ENCODE peak calls at places on chromosome 2, in five cellular contexts. V, Y, L, M and I are unnamed samples.

GRCh38 chr2:2648094-2648493 is 317.0 kb upstream of the MYT1L start:
- DNase-seq in V (no peak), Y (no peak), L (no peak), M (no peak), I (no peak)

GRCh38 chr2:33321236-33321731 is 155.2 kb upstream of the RASGRP3 start:
- DNase-seq in V (peak; percentile 76), Y (no peak), L (no peak), M (no peak), I (peak; percentile 67)

GRCh38 chr2:207475546-207475945 is 54.2 kb upstream of the CREB1 start:
- DNase-seq in V (no peak), Y (no peak), L (no peak), M (no peak), I (no peak)

GRCh38 chr2:16654775-16655456 is 10.7 kb downstream of the CYRIA start:
- DNase-seq in V (no peak), Y (no peak), L (no peak), M (no peak), I (no peak)

GRCh38 chr2:102286041-102286440 is 25.3 kb upstream of the IL1RL1 start:
- DNase-seq in V (no peak), Y (no peak), L (no peak), M (no peak), I (no peak)

GRCh38 chr2:23480991-23481797 is 96.2 kb downstream of the KLHL29 start:
- DNase-seq in V (peak; percentile 59), Y (peak; percentile 54), L (peak; percentile 55), M (no peak), I (peak; percentile 24)

GRCh38 chr2:65053199-65053598 is 3.0 kb upstream of the CEP68 start:
- DNase-seq in V (no peak), Y (no peak), L (no peak), M (no peak), I (no peak)

GRCh38 chr2:43251171-43251731 is 24.8 kb upstream of the ZFP36L2 start:
- DNase-seq in V (peak; percentile 65), Y (no peak), L (no peak), M (no peak), I (no peak)

GRCh38 chr2:62597323-62597722 is 91.3 kb upstream of the TMEM17 start:
- DNase-seq in V (peak; percentile 32), Y (no peak), L (no peak), M (no peak), I (peak; percentile 64)

GRCh38 chr2:43306197-43306596 is 79.8 kb upstream of the ZFP36L2 start:
- DNase-seq in V (no peak), Y (no peak), L (no peak), M (no peak), I (no peak)

GRCh38 chr2:162317910-162318279 is 589 bp downstream of the IFIH1 start:
- DNase-seq in V (peak; percentile 8), Y (no peak), L (peak; percentile 16), M (peak; percentile 33), I (no peak)

GRCh38 chr2:215773728-215774127 is 239.6 kb downstream of the MREG start:
- DNase-seq in V (peak; percentile 83), Y (peak; percentile 87), L (no peak), M (no peak), I (peak; percentile 98)

GRCh38 chr2:74843371-74844298 is 9.7 kb downstream of the HK2 start:
- DNase-seq in V (peak; percentile 64), Y (no peak), L (no peak), M (no peak), I (peak; percentile 54)

GRCh38 chr2:12856934-12857660 is 140.4 kb downstream of the TRIB2 start:
- DNase-seq in V (peak; percentile 72), Y (no peak), L (no peak), M (no peak), I (peak; percentile 65)

GRCh38 chr2:20942538-20943223 is 101.2 kb downstream of the APOB start:
- DNase-seq in V (no peak), Y (no peak), L (no peak), M (no peak), I (no peak)

GRCh38 chr2:111029135-111029927 is 91.4 kb upstream of the BCL2L11 start:
- DNase-seq in V (no peak), Y (no peak), L (no peak), M (peak; percentile 25), I (no peak)

GRCh38 chr2:120596191-120596781 is 139.4 kb upstream of the GLI2 start:
- DNase-seq in V (no peak), Y (peak; percentile 76), L (no peak), M (no peak), I (no peak)

GRCh38 chr2:30339071-30339470 is 107.7 kb downstream of the LBH start:
- DNase-seq in V (no peak), Y (no peak), L (no peak), M (no peak), I (no peak)